ENCODE peak calls at places on chromosomes 5 and 9, in ten cellular contexts. G, S, X, I, K, T, A, N, P and E are unnamed samples.

GRCh38 chr9:93207326-93207814 is 23.4 kb downstream of the WNK2 start:
- DNase-seq in X (peak; percentile 48), T (no peak), N (no peak), P (no peak), K (peak; percentile 51), G (peak; percentile 90), S (no peak), I (no peak), A (peak; percentile 73), E (no peak)

GRCh38 chr9:23850242-23851023 is 24.4 kb upstream of the ELAVL2 start:
- DNase-seq in G (peak; percentile 78), N (no peak), P (no peak), S (no peak), T (no peak), X (no peak), I (no peak), A (no peak), K (no peak), E (no peak)

GRCh38 chr9:127973169-127974001 is 7.4 kb downstream of the EEIG1 start:
- DNase-seq in N (no peak), G (no peak), T (no peak), A (no peak), X (no peak), S (no peak), P (peak; percentile 94), I (peak; percentile 86), K (no peak), E (peak; percentile 82)

GRCh38 chr5:38994329-38994927 is 79.8 kb downstream of the RICTOR start:
- DNase-seq in S (peak; percentile 76), T (peak; percentile 6), K (peak; percentile 37), I (no peak), A (peak; percentile 87), P (peak; percentile 21), N (no peak), G (peak; percentile 67), X (peak; percentile 84), E (no peak)

GRCh38 chr9:35859310-35859994 is 10.7 kb downstream of the OR13J1 start:
- DNase-seq in G (no peak), A (no peak), T (no peak), P (no peak), S (peak; percentile 4), N (no peak), X (peak; percentile 11), I (peak; percentile 27), K (no peak), E (no peak)

GRCh38 chr5:151079838-151080619 is 805 bp downstream of the TNIP1 start:
- DNase-seq in X (peak; percentile 92), S (peak; percentile 71), P (no peak), I (no peak), G (no peak), A (peak; percentile 63), T (no peak), K (peak; percentile 73), N (no peak), E (no peak)

GRCh38 chr9:2157277-2158105 is 142.3 kb downstream of the SMARCA2 start:
- DNase-seq in A (peak; percentile 72), G (no peak), S (peak; percentile 56), T (peak; percentile 19), I (peak; percentile 33), K (peak; percentile 67), P (peak; percentile 27), N (peak; percentile 4), X (peak; percentile 74), E (no peak)

GRCh38 chr9:11618241-11618805 is 1005.5 kb upstream of the PTPRD start:
- DNase-seq in A (no peak), P (no peak), N (no peak), T (no peak), S (no peak), I (no peak), G (no peak), K (no peak), X (no peak), E (peak; percentile 41)

GRCh38 chr9:112654282-112654681 is 63.6 kb downstream of the INIP start:
- DNase-seq in I (no peak), X (no peak), P (no peak), N (no peak), K (no peak), A (no peak), T (no peak), G (no peak), S (no peak), E (no peak)

GRCh38 chr5:42591026-42591425 is 165.6 kb upstream of the CCDC152 start:
- DNase-seq in N (no peak), K (no peak), P (no peak), X (peak; percentile 33), I (no peak), T (no peak), A (no peak), G (peak; percentile 93), S (no peak), E (no peak)

GRCh38 chr5:134769206-134769605 is 10.6 kb downstream of the DDX46 start:
- DNase-seq in K (no peak), A (peak; percentile 89), P (no peak), X (peak; percentile 78), I (no peak), T (no peak), N (no peak), S (peak; percentile 60), G (no peak), E (no peak)

GRCh38 chr9:112002847-112003457 is 106.3 kb downstream of the UGCG start:
- DNase-seq in X (peak; percentile 30), P (no peak), I (no peak), S (no peak), A (peak; percentile 82), N (no peak), G (no peak), T (no peak), K (no peak), E (no peak)

DNA sequence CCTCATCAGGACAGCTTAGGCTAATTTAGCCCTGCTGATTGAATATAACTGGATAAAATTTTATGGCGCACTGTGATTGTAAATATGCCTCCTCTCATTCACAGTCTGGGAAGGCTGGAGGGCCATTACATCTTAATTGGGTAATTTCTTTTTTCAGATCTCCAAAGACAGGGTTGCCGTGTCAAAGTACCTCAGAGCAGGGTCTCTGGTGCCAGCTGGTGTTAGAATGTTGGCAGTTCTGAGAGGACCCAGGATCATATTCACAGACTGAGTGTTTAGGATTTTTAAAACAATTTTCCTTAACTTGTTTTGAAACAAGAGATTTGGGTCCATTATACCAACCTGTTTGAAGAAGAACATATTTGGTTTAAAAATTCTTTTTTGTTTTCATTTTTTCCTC is 455.7 kb upstream of the TLE4 start:
- DNase-seq in T (no peak), P (no peak), S (no peak), K (no peak), X (no peak), N (no peak), G (no peak), I (no peak), A (peak; percentile 7), E (no peak)
- TF ChIP-seq CTCF in T (no peak), P (no peak), S (no peak), K (no peak), X (no peak), N (no peak), G (no peak), I (no peak), A (peak; percentile 29), E (no peak)

GRCh38 chr5:83485842-83486241 is 14.3 kb downstream of the VCAN start:
- DNase-seq in A (no peak), T (no peak), S (no peak), G (no peak), K (no peak), I (no peak), P (no peak), X (no peak), N (no peak), E (no peak)

GRCh38 chr5:83484294-83484693 is 12.8 kb downstream of the VCAN start:
- DNase-seq in X (no peak), A (no peak), S (no peak), N (no peak), T (no peak), G (no peak), I (no peak), K (no peak), P (no peak), E (no peak)

GRCh38 chr5:83487155-83487554 is 15.6 kb downstream of the VCAN start:
- DNase-seq in N (no peak), A (no peak), T (no peak), I (no peak), X (no peak), S (no peak), G (no peak), K (no peak), P (no peak), E (no peak)

GRCh38 chr5:83488271-83488670 is 16.7 kb downstream of the VCAN start:
- DNase-seq in A (peak; percentile 52), G (peak; percentile 18), S (no peak), I (no peak), P (no peak), K (peak; percentile 35), N (no peak), T (no peak), X (no peak), E (no peak)

DNA sequence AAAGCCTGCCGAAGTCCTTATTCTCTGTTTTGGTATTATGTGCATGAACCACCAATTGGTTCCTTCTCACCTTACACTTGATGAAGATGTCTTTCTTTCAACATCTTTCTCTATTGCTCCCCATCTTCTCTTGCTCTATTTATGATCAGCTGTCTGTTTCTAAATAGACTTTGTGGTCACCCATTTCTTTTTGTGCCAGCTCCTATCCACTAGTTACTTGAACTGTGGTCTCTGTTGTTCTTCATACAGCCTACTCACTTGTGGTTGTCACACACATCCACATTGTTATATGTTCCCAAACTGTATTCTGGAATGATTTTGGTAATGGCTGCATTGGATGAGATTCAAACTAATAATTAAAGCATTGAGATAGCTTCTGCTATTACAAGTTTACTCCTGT is 11.4 kb downstream of the VCAN start:
- DNase-seq in K (no peak), T (no peak), G (no peak), N (no peak), P (no peak), I (no peak), A (no peak), X (no peak), S (no peak), E (no peak)
- TF ChIP-seq CTCF in K (no peak), T (no peak), G (no peak), N (no peak), P (no peak), I (no peak), A (no peak), X (no peak), S (no peak), E (no peak)

GRCh38 chr9:121463026-121463827 is 36.4 kb downstream of the GGTA1 start:
- DNase-seq in K (peak; percentile 4), S (peak; percentile 45), T (peak; percentile 26), G (peak; percentile 64), A (peak; percentile 72), P (no peak), I (peak; percentile 42), X (peak; percentile 39), N (no peak), E (peak; percentile 54)
- TF ChIP-seq CTCF in K (peak; percentile 52), S (peak; percentile 45), T (peak; percentile 20), G (peak; percentile 82), A (peak; percentile 89), P (peak; percentile 39), I (peak; percentile 68), X (peak; percentile 87), N (peak; percentile 35), E (peak; percentile 50)

GRCh38 chr9:97128919-97129318 is 90.0 kb upstream of the CTSV start:
- DNase-seq in X (no peak), P (no peak), K (no peak), T (no peak), G (no peak), I (no peak), A (no peak), S (no peak), N (no peak), E (no peak)

GRCh38 chr9:97132865-97133264 is 93.9 kb upstream of the CTSV start:
- DNase-seq in P (no peak), T (no peak), I (no peak), X (no peak), A (no peak), N (no peak), S (no peak), G (no peak), K (no peak), E (no peak)
- TF ChIP-seq CTCF in P (no peak), T (no peak), I (no peak), X (no peak), A (no peak), N (no peak), S (no peak), G (no peak), K (no peak), E (no peak)